ENCODE peak calls at places on chromosomes 6 and 20, in four cellular contexts. U, D, P and S are unnamed samples.

GRCh38 chr6:149563928-149564325 is 2.2 kb upstream of the GINM1 start:
- DNase-seq in P (no peak), U (no peak), D (no peak), S (no peak)

GRCh38 chr20:63498950-63499332 is at the start of gene EEF1A2:
- DNase-seq in D (no peak), U (no peak), P (no peak), S (no peak)

GRCh38 chr6:149545258-149545753 is 537 bp downstream of the PPIL4 start:
- DNase-seq in P (peak; percentile 74), D (peak; percentile 57), U (peak; percentile 63), S (peak; percentile 82)

GRCh38 chr6:157443066-157443800 is 62.2 kb downstream of the ZDHHC14 start:
- DNase-seq in P (peak; percentile 73), U (peak; percentile 28), D (no peak), S (no peak)

GRCh38 chr6:106519460-106520394 is 109.6 kb downstream of the RTN4IP1 start:
- DNase-seq in D (no peak), P (peak; percentile 97), U (peak; percentile 85), S (peak; percentile 95)

GRCh38 chr20:31780839-31781238 is 38.3 kb upstream of the MYLK2 start:
- DNase-seq in P (no peak), D (no peak), U (no peak), S (no peak)

GRCh38 chr6:147624946-147625515 is 116.5 kb downstream of the SAMD5 start:
- DNase-seq in D (no peak), U (peak; percentile 28), P (no peak), S (no peak)

GRCh38 chr6:127971945-127972391 is 71.1 kb upstream of the THEMIS start:
- DNase-seq in D (no peak), P (peak; percentile 42), U (no peak), S (peak; percentile 14)

GRCh38 chr20:4217349-4217761 is 202.0 kb upstream of the RNF24 start:
- DNase-seq in D (no peak), P (no peak), U (no peak), S (no peak)

GRCh38 chr20:54122189-54122588 is 51.6 kb downstream of the CYP24A1 start:
- DNase-seq in D (no peak), P (no peak), U (peak; percentile 37), S (no peak)

GRCh38 chr6:147507162-147508072 is 1.1 kb upstream of the SAMD5 start:
- DNase-seq in U (no peak), P (no peak), D (no peak), S (peak; percentile 5)

GRCh38 chr6:68069921-68070709 is 565.0 kb upstream of the ADGRB3 start:
- DNase-seq in P (no peak), U (no peak), D (no peak), S (no peak)

GRCh38 chr6:13307508-13307995 is 20.8 kb downstream of the TBC1D7 start:
- DNase-seq in D (peak; percentile 32), U (peak; percentile 18), P (no peak), S (no peak)

GRCh38 chr20:17796096-17796563 is 96.4 kb downstream of the BANF2 start:
- DNase-seq in D (peak; percentile 38), P (peak; percentile 27), U (peak; percentile 69), S (no peak)

GRCh38 chr6:124436803-124437202 is 525.4 kb upstream of the RNF217 start:
- DNase-seq in U (no peak), D (no peak), P (no peak), S (no peak)

GRCh38 chr6:106490974-106491373 is 130.5 kb downstream of the CRYBG1 start:
- DNase-seq in D (no peak), P (no peak), U (no peak), S (no peak)

GRCh38 chr20:35511814-35512420 is 17.5 kb downstream of the C20orf173 start:
- DNase-seq in U (no peak), P (peak; percentile 47), D (no peak), S (peak; percentile 49)

GRCh38 chr6:107116328-107116892 is 1.1 kb upstream of the BEND3 start:
- DNase-seq in D (peak; percentile 34), U (no peak), P (peak; percentile 86), S (peak; percentile 67)